ENCODE peak calls at places on chromosomes 3 and 15, in nine cellular contexts. N, L, Q, Y, T, I, W, R and J are unnamed samples.

GRCh38 chr3:175598740-175599139 is 739.6 kb downstream of the NAALADL2 start:
- DNase-seq in N (no peak), L (no peak), Q (no peak), Y (no peak), T (no peak), I (no peak), W (no peak), R (no peak), J (no peak)

GRCh38 chr3:154334973-154335420 is 10.7 kb upstream of the DHX36 start:
- DNase-seq in N (peak), L (peak), Q (no peak), Y (no peak), T (no peak), I (no peak), W (peak), R (no peak), J (no peak)

GRCh38 chr3:48268381-48268935 is 27.6 kb downstream of the ZNF589 start:
- DNase-seq in N (peak), L (peak), Q (no peak), Y (peak), T (peak), I (no peak), W (no peak), R (peak), J (peak)

GRCh38 chr3:131491775-131492174 is 11.0 kb downstream of the MRPL3 start:
- DNase-seq in N (no peak), L (no peak), Q (no peak), Y (no peak), T (no peak), I (no peak), W (no peak), R (no peak), J (no peak)

GRCh38 chr3:154122912-154123559 is 1.8 kb downstream of the ARHGEF26 start:
- DNase-seq in N (peak), L (no peak), Q (no peak), Y (no peak), T (no peak), I (no peak), W (no peak), R (no peak), J (no peak)

GRCh38 chr15:78364233-78364632 is 24.1 kb downstream of the CRABP1 start:
- DNase-seq in N (no peak), L (no peak), Q (peak), Y (no peak), T (no peak), I (peak), W (peak), R (no peak), J (no peak)

GRCh38 chr3:80733522-80734176 is 965.9 kb upstream of the ROBO1 start:
- DNase-seq in N (peak), L (peak), Q (no peak), Y (peak), T (no peak), I (no peak), W (no peak), R (no peak), J (no peak)

GRCh38 chr3:73448041-73448440 is 176.7 kb downstream of the PDZRN3 start:
- DNase-seq in N (no peak), L (no peak), Q (no peak), Y (no peak), T (no peak), I (no peak), W (no peak), R (no peak), J (no peak)

GRCh38 chr15:72992733-72993321 is 59.4 kb upstream of the NEO1 start:
- DNase-seq in N (no peak), L (no peak), Q (no peak), Y (no peak), T (no peak), I (no peak), W (no peak), R (no peak), J (no peak)

GRCh38 chr3:29922990-29923746 is 642.3 kb downstream of the RBMS3 start:
- DNase-seq in N (peak), L (peak), Q (no peak), Y (peak), T (no peak), I (no peak), W (no peak), R (no peak), J (no peak)

GRCh38 chr3:136860541-136860940 is 1.5 kb upstream of the NCK1 start:
- DNase-seq in N (peak), L (no peak), Q (no peak), Y (no peak), T (no peak), I (no peak), W (no peak), R (no peak), J (no peak)

GRCh38 chr3:10108091-10108490 is at the start of gene FANCD2OS:
- DNase-seq in N (no peak), L (no peak), Q (peak), Y (no peak), T (no peak), I (no peak), W (no peak), R (no peak), J (no peak)

GRCh38 chr15:98681061-98681460 is 32.7 kb downstream of the IGF1R start:
- DNase-seq in N (no peak), L (no peak), Q (no peak), Y (no peak), T (no peak), I (no peak), W (no peak), R (no peak), J (no peak)

GRCh38 chr3:149970716-149971402 is at the start of gene PFN2:
- DNase-seq in N (peak), L (peak), Q (peak), Y (peak), T (peak), I (peak), W (peak), R (peak), J (peak)

GRCh38 chr3:14627815-14628214 is 23.7 kb upstream of the CCDC174 start:
- DNase-seq in N (no peak), L (no peak), Q (no peak), Y (no peak), T (no peak), I (no peak), W (no peak), R (no peak), J (no peak)

GRCh38 chr3:190384241-190384863 is 3.6 kb upstream of the CLDN16 start:
- DNase-seq in N (peak), L (peak), Q (no peak), Y (peak), T (no peak), I (no peak), W (peak), R (no peak), J (no peak)

GRCh38 chr15:30926161-30926560 is 22.4 kb downstream of the FAN1 start:
- DNase-seq in N (no peak), L (no peak), Q (peak), Y (no peak), T (no peak), I (no peak), W (no peak), R (no peak), J (no peak)

GRCh38 chr3:154151969-154152368 is 30.8 kb downstream of the ARHGEF26 start:
- DNase-seq in N (no peak), L (no peak), Q (no peak), Y (no peak), T (no peak), I (no peak), W (no peak), R (no peak), J (no peak)